ENCODE peak calls at places on chromosome 21, in six cellular contexts. T is choroid plexus epithelial cell; D is foreskin fibroblast; P is right cardiac atrium; V is CD8-positive, alpha-beta T cell; Q is uterus. H is an unnamed sample.

GRCh38 chr21:28541371-28542112 is 451.1 kb downstream of the LTN1 start:
- DNase-seq in T (no peak), V (no peak), Q (no peak), D (no peak), P (no peak), H (no peak)

GRCh38 chr21:46215436-46216131 is 13.0 kb downstream of the LSS start:
- DNase-seq in Q (peak), V (no peak), T (no peak), P (no peak), D (no peak), H (no peak)

GRCh38 chr21:34116569-34116968 is 43.2 kb downstream of the MRPS6 start:
- DNase-seq in Q (no peak), V (no peak), P (no peak), D (no peak), T (no peak), H (no peak)

GRCh38 chr21:34925597-34925996 is 123.5 kb downstream of the RUNX1 start:
- DNase-seq in T (no peak), Q (no peak), V (no peak), D (no peak), P (no peak), H (no peak)

GRCh38 chr21:23401278-23401677 is 2206.0 kb downstream of the MRPL39 start:
- DNase-seq in V (no peak), Q (no peak), P (no peak), T (peak), D (no peak), H (no peak)

GRCh38 chr21:33940164-33940563 is 24.6 kb upstream of the ATP5PO start:
- DNase-seq in T (no peak), Q (no peak), D (peak), V (peak), P (no peak), H (no peak)

GRCh38 chr21:34983680-34984086 is 65.4 kb downstream of the RUNX1 start:
- DNase-seq in V (no peak), P (no peak), Q (no peak), T (peak), D (peak), H (no peak)

GRCh38 chr21:29678616-29679015 is 261.2 kb downstream of the GRIK1 start:
- DNase-seq in D (peak), P (no peak), T (peak), Q (no peak), V (no peak), H (no peak)

GRCh38 chr21:28608646-28609045 is 384.0 kb downstream of the LTN1 start:
- DNase-seq in T (no peak), D (no peak), P (no peak), V (no peak), Q (no peak), H (no peak)

GRCh38 chr21:25700741-25701140 is 34.0 kb downstream of the ATP5PF start:
- DNase-seq in T (no peak), Q (no peak), V (no peak), P (no peak), D (no peak), H (no peak)

GRCh38 chr21:34073749-34074282 is 438 bp downstream of the MRPS6 start:
- DNase-seq in T (no peak), D (peak), P (peak), V (no peak), Q (no peak), H (peak)

GRCh38 chr21:20998886-20999285 is 677 bp downstream of the NCAM2 start:
- DNase-seq in T (no peak), D (no peak), P (no peak), V (no peak), Q (no peak), H (no peak)

GRCh38 chr21:25750085-25750484 is 15.3 kb downstream of the GABPA start:
- DNase-seq in Q (no peak), V (no peak), D (no peak), T (peak), P (no peak), H (no peak)

GRCh38 chr21:44083631-44084291 is 23.4 kb upstream of the PWP2 start:
- DNase-seq in T (peak), Q (no peak), P (no peak), D (no peak), V (peak), H (no peak)
- H3K4me3 ChIP-seq in T (no peak), Q (no peak), P (no peak), D (no peak), V (peak), H (no peak)

DNA sequence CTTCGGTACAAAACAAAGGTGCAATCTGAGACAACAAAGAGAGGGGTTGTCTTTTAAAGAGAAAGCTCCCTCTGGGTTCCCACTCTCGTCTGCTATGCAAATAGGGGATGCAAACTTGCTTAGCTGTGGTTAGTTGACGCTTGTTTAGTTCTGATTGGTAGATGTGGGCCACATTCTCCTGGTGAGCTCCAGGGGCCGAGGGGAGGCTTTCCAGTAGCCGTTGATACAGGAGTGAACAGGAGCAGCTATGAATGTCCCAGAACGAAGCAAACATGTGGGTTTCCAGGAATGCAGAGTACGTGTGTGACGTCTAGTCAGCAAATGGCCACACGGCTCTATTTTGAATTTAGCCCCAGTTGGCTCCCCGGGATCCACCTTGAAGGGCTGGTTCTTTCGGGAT is 14.7 kb downstream of the TFF2 start:
- DNase-seq in D (no peak), Q (no peak), P (no peak), V (peak), T (peak), H (no peak)
- H3K4me3 ChIP-seq in D (no peak), Q (no peak), P (no peak), V (no peak), T (no peak), H (no peak)

GRCh38 chr21:38798081-38798480 is 7.6 kb upstream of the ETS2 start:
- DNase-seq in D (no peak), V (no peak), P (no peak), T (no peak), Q (no peak), H (no peak)
- H3K4me3 ChIP-seq in D (no peak), V (no peak), P (no peak), T (no peak), Q (no peak), H (no peak)

GRCh38 chr21:44849616-44850130 is 23.8 kb downstream of the PTTG1IP start:
- DNase-seq in P (no peak), T (no peak), D (no peak), Q (no peak), V (no peak), H (peak)
- H3K4me3 ChIP-seq in P (no peak), T (no peak), D (no peak), Q (no peak), V (no peak), H (no peak)

DNA sequence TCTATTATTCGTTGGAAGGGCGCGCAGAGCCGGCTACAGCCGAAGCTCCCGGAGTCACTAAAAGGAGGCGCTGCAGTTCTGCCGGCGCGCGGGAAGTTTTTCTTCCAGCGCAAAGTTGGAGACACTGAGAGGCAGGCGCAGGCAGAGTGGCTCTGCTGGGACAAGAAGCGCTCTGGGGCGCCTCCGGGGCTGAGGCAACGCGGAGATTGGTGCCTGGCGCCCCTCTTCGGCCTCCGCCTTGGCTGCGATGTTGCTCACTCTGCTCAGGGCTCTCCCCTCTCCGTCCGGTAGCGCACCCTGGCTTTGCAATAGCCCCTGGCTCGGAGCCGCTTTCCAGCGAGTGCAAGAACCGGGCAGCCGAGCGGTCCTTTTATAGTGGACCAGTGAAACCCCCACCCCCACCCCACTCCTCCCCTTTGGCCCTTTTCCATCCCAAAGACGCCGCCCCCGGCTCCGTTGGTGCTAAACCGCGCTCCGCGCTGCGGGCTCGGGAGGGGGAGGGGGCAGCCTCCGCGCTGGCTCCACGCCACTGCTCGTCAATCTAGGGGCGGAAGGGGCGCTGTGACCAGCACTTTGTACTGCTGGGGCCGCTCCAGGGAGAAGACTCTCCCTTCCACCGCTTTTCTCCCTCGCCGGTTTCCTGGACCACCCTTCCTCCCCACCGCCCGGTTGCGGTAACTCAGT is at the start of gene ADAMTS1:
- DNase-seq in P (peak), Q (peak), T (peak), D (peak), V (no peak), H (peak)
- H3K4me3 ChIP-seq in P (peak), Q (peak), T (peak), D (peak), V (peak), H (peak)

DNA sequence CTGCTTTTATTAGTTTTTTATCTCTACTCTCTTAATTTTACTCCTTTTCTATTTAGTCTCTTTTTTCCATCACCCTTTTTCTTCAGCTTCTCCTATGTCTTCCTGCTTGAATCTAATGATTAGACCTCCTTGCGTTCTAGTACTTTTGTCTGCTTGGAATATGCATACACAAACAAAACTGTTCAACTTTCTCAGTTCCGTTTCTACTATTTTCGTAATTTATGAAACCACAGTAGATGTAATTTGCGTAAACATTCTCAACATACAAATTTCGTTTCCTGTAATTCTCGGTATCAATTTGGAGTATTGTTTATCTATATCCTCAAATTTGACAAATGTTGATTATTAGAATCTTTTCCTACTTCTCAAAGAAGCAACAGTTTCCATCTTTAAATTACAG is 772.5 kb downstream of the USP25 start:
- DNase-seq in T (no peak), V (no peak), Q (no peak), D (no peak), P (no peak), H (no peak)
- H3K4me3 ChIP-seq in T (no peak), V (no peak), Q (no peak), D (no peak), P (no peak), H (no peak)

GRCh38 chr21:36188081-36188681 is 31.6 kb downstream of the DOP1B start:
- DNase-seq in P (no peak), V (no peak), T (no peak), D (no peak), Q (no peak), H (peak)
- H3K4me3 ChIP-seq in P (no peak), V (no peak), T (no peak), D (no peak), Q (no peak), H (peak)

GRCh38 chr21:17688912-17689874 is 76.5 kb upstream of the BTG3 start:
- DNase-seq in Q (peak), V (peak), P (peak), T (peak), D (no peak), H (peak)

GRCh38 chr21:17693801-17694200 is 81.1 kb upstream of the BTG3 start:
- DNase-seq in Q (no peak), V (no peak), P (no peak), T (no peak), D (no peak), H (no peak)

GRCh38 chr21:17690078-17690494 is 77.4 kb upstream of the BTG3 start:
- DNase-seq in D (no peak), V (no peak), T (no peak), P (no peak), Q (no peak), H (no peak)
- H3K4me3 ChIP-seq in D (no peak), V (no peak), T (no peak), P (no peak), Q (no peak), H (no peak)

GRCh38 chr21:32410916-32411315 is 1.6 kb upstream of the EVA1C start:
- DNase-seq in P (no peak), V (no peak), Q (no peak), T (no peak), D (no peak), H (no peak)
- H3K4me3 ChIP-seq in P (peak), V (peak), Q (peak), T (no peak), D (peak), H (peak)